ENCODE peak calls at places on chromosomes 6 and 20, in six cellular contexts. L is activated naive CD4-positive, alpha-beta T cell treated with Interleukin-2 at 50 U/mL for 16 hours; Q is fibroblast of lung; J is NCI-H187; O is ELR; W is activated T-cell treated with anti-CD3 and anti-CD28 coated beads for 24 hours. C is an unnamed sample.

GRCh38 chr20:24116611-24117010 is 128.0 kb upstream of the GGTLC1 start:
- DNase-seq in L (no peak), Q (no peak), J (no peak), O (no peak), W (no peak), C (no peak)

GRCh38 chr6:125314019-125314581 is 12.3 kb upstream of the HDDC2 start:
- DNase-seq in L (peak), Q (peak), J (peak), O (peak), W (peak), C (peak)

GRCh38 chr6:11042750-11043551 is 1.2 kb downstream of the ELOVL2 start:
- DNase-seq in L (no peak), Q (peak), J (peak), O (no peak), W (no peak), C (no peak)

GRCh38 chr6:854405-855073 is 161.6 kb upstream of the EXOC2 start:
- DNase-seq in L (no peak), Q (peak), J (no peak), O (no peak), W (no peak), C (no peak)

GRCh38 chr20:17617212-17617867 is 47.5 kb downstream of the DSTN start:
- DNase-seq in L (peak), Q (peak), J (no peak), O (peak), W (peak), C (peak)

GRCh38 chr20:44959896-44960852 is at the start of gene TOMM34:
- DNase-seq in L (peak), Q (peak), J (peak), O (peak), W (peak), C (peak)

GRCh38 chr6:170374571-170375444 is 68.2 kb downstream of the FAM120B start:
- DNase-seq in L (no peak), Q (peak), J (no peak), O (no peak), W (no peak), C (no peak)

GRCh38 chr6:158707120-158707519 is 57.3 kb downstream of the SYTL3 start:
- DNase-seq in L (no peak), Q (peak), J (no peak), O (peak), W (no peak), C (no peak)

GRCh38 chr6:79610301-79611009 is 20.7 kb upstream of the SH3BGRL2 start:
- DNase-seq in L (no peak), Q (no peak), J (no peak), O (no peak), W (no peak), C (no peak)

GRCh38 chr6:166259296-166259977 is 48.8 kb downstream of the PRR18 start:
- DNase-seq in L (peak), Q (no peak), J (no peak), O (no peak), W (no peak), C (no peak)

GRCh38 chr6:79028641-79029314 is 49.3 kb downstream of the PHIP start:
- DNase-seq in L (no peak), Q (no peak), J (no peak), O (peak), W (no peak), C (no peak)

GRCh38 chr6:136371951-136372350 is 82.3 kb upstream of the BCLAF1 start:
- DNase-seq in L (no peak), Q (no peak), J (no peak), O (no peak), W (no peak), C (no peak)

GRCh38 chr20:48070961-48071645 is 285.8 kb upstream of the SULF2 start:
- DNase-seq in L (no peak), Q (no peak), J (no peak), O (no peak), W (no peak), C (no peak)

GRCh38 chr6:33958208-33958862 is 154.5 kb upstream of the MLN start:
- DNase-seq in L (no peak), Q (no peak), J (no peak), O (peak), W (no peak), C (peak)

GRCh38 chr20:2942439-2942838 is 69.2 kb downstream of the PTPRA start:
- DNase-seq in L (no peak), Q (peak), J (no peak), O (no peak), W (no peak), C (no peak)

GRCh38 chr20:688809-689208 is 13.2 kb upstream of the SCRT2 start:
- DNase-seq in L (no peak), Q (no peak), J (no peak), O (peak), W (no peak), C (no peak)

GRCh38 chr20:60187683-60188082 is 229.5 kb downstream of the CDH26 start:
- DNase-seq in L (no peak), Q (no peak), J (no peak), O (no peak), W (no peak), C (no peak)

GRCh38 chr6:157323924-157324276 is 581 bp upstream of the TMEM242 start:
- DNase-seq in L (peak), Q (peak), J (no peak), O (peak), W (peak), C (no peak)

GRCh38 chr6:63576985-63577712 is 4.9 kb downstream of the LOC128125822 start:
- DNase-seq in L (no peak), Q (no peak), J (no peak), O (no peak), W (no peak), C (no peak)

GRCh38 chr20:40963505-40963845 is 65.1 kb upstream of the TOP1 start:
- DNase-seq in L (no peak), Q (no peak), J (no peak), O (no peak), W (no peak), C (no peak)

GRCh38 chr6:45479834-45480696 is 102.3 kb upstream of the SUPT3H start:
- DNase-seq in L (no peak), Q (peak), J (no peak), O (peak), W (no peak), C (no peak)

GRCh38 chr6:129513471-129513870 is 196.5 kb downstream of the ARHGAP18 start:
- DNase-seq in L (no peak), Q (peak), J (no peak), O (no peak), W (no peak), C (no peak)

GRCh38 chr20:62776692-62777527 is 19.4 kb upstream of the MRGBP start:
- DNase-seq in L (peak), Q (no peak), J (no peak), O (peak), W (peak), C (no peak)

GRCh38 chr6:25943887-25944286 is 13.4 kb upstream of the SLC17A2 start:
- DNase-seq in L (no peak), Q (no peak), J (no peak), O (no peak), W (no peak), C (no peak)